ENCODE peak calls at places on chromosomes 7 and 10, in four cellular contexts. U is HCT116, Q is H1, M is K562. O is an unnamed sample.

GRCh38 chr10:94314913-94315545 is 47.7 kb downstream of the NOC3L start:
- DNase-seq in U (no peak), M (no peak), Q (no peak), O (peak)

GRCh38 chr10:101941871-101942270 is 98.3 kb upstream of the KCNIP2 start:
- DNase-seq in U (no peak), Q (no peak), M (no peak), O (no peak)

GRCh38 chr7:666454-667292 is 59.8 kb upstream of the DNAAF5 start:
- DNase-seq in M (no peak), U (no peak), Q (no peak), O (no peak)

GRCh38 chr7:77942431-77942830 is 143.9 kb downstream of the PHTF2 start:
- DNase-seq in U (no peak), Q (no peak), M (no peak), O (no peak)

GRCh38 chr10:224571-224970 is 89.3 kb downstream of the ZMYND11 start:
- DNase-seq in U (no peak), Q (no peak), M (no peak), O (no peak)

GRCh38 chr10:74593470-74593869 is 232.9 kb upstream of the KAT6B start:
- DNase-seq in M (no peak), Q (no peak), U (no peak), O (no peak)

GRCh38 chr10:4241724-4242345 is 456.8 kb upstream of the KLF6 start:
- DNase-seq in M (no peak), Q (no peak), U (no peak), O (no peak)

GRCh38 chr10:4353059-4353655 is 472.9 kb upstream of the AKR1E2 start:
- DNase-seq in U (no peak), M (no peak), Q (no peak), O (no peak)

GRCh38 chr10:113854757-113855626 is 531 bp downstream of the NHLRC2 start:
- DNase-seq in Q (no peak), U (peak), M (peak), O (peak)

GRCh38 chr10:69383485-69384089 is 33.1 kb downstream of the TACR2 start:
- DNase-seq in M (no peak), U (no peak), Q (no peak), O (peak)

GRCh38 chr7:155225095-155225494 is 72.6 kb upstream of the INSIG1 start:
- DNase-seq in Q (no peak), M (no peak), U (no peak), O (no peak)

GRCh38 chr7:82762880-82763279 is 319.3 kb upstream of the CACNA2D1 start:
- DNase-seq in M (no peak), Q (no peak), U (no peak), O (no peak)

GRCh38 chr7:123034106-123034505 is 38.6 kb upstream of the TAS2R16 start:
- DNase-seq in M (no peak), Q (no peak), U (no peak), O (no peak)

GRCh38 chr10:43854042-43854441 is 205.4 kb upstream of the ZNF32 start:
- DNase-seq in M (no peak), Q (no peak), U (peak), O (peak)

GRCh38 chr7:129531721-129532120 is 29.4 kb downstream of the SMKR1 start:
- DNase-seq in U (no peak), M (no peak), Q (no peak), O (no peak)

GRCh38 chr10:2119316-2119715 is 382.0 kb upstream of the ADARB2 start:
- DNase-seq in U (no peak), M (no peak), Q (no peak), O (no peak)

GRCh38 chr7:65962033-65962432 is 20.0 kb downstream of the GUSB start:
- DNase-seq in M (no peak), U (no peak), Q (no peak), O (no peak)

GRCh38 chr10:36393800-36394199 is 731.6 kb upstream of the ANKRD30A start:
- DNase-seq in U (no peak), Q (no peak), M (no peak), O (no peak)

GRCh38 chr7:4169505-4169904 is 512.6 kb upstream of the FOXK1 start:
- DNase-seq in Q (no peak), U (peak), M (no peak), O (no peak)

GRCh38 chr7:36951257-36951697 is 227.0 kb upstream of the AOAH start:
- DNase-seq in U (no peak), Q (no peak), M (no peak), O (no peak)

GRCh38 chr10:91798736-91799579 is 732 bp downstream of the TNKS2 start:
- DNase-seq in M (peak), U (peak), Q (no peak), O (peak)

GRCh38 chr10:3525832-3526449 is 259.1 kb downstream of the KLF6 start:
- DNase-seq in Q (no peak), M (peak), U (peak), O (peak)

GRCh38 chr10:90227259-90227658 is 525.9 kb downstream of the KIF20B start:
- DNase-seq in U (peak), Q (no peak), M (no peak), O (no peak)

GRCh38 chr7:73718905-73719805 is at the start of gene STX1A:
- DNase-seq in U (no peak), Q (no peak), M (peak), O (peak)

GRCh38 chr10:120578123-120578522 is 121.1 kb downstream of the PLPP4 start:
- DNase-seq in U (no peak), Q (no peak), M (no peak), O (no peak)

GRCh38 chr7:130732980-130733865 is 784 bp downstream of the KLF14 start:
- DNase-seq in U (peak), Q (no peak), M (peak), O (no peak)

GRCh38 chr7:130736298-130736900 is 2.4 kb upstream of the KLF14 start:
- DNase-seq in Q (no peak), U (no peak), M (no peak), O (no peak)

GRCh38 chr7:130735273-130735716 is 1.3 kb upstream of the KLF14 start:
- DNase-seq in M (no peak), Q (no peak), U (no peak), O (no peak)

GRCh38 chr7:130734525-130735272 is 692 bp upstream of the KLF14 start:
- DNase-seq in U (no peak), M (no peak), Q (no peak), O (no peak)

DNA sequence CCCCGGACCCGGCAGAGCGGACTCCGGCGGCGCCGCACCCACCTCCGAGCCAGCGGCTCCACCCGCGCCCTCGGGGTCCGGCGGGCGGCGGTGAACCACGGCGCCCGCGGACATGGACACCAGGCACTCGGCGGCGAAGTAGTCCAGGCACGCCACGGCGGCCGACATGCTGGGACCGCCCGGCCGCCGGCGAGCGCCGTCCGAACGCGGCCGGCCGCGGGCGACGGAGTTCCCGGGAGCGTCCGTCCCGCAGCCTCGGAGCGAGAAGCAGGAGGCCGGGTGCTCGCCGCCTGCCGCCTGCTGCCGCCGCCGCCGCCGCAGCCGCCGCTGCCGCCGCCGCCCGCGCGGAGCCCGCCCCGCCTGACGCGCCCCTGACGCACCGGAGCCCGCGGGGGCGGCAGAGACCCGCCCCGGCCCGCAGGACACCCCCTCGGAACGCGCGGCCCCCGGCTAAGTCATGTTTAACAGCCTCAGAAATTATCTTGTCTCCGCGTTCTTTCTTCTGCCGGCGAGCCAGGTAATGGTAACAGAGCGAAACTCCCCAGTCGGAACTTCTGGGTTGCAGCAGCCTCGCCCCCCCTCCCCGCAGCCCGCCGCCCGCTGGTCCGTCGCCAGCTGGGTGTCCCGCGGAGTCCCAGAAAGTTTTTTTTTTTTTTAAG is at the start of gene KLF14:
- DNase-seq in Q (no peak), M (peak), U (peak), O (no peak)
- TF ChIP-seq SRF in Q (no peak), M (no peak), U (no peak), O (no peak)

DNA sequence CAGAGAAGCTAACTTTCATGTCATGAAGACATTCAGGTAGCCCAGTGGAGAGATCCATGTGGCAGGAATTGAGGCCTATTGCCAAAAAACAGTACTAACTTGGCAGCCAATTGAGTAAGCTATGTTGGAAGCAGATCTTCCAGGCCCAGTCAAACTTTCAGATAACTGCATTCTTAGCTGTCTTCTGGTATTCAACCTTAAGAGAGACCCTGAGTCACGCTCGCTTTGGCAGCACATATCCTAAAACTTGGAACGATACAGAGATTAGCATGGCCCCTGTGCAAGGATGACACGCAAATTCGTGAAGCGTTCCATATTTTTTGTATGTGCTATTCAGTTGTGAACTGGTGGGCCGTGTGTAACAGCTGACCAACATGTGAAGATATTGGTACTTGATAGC is 17.6 kb upstream of the ZNF518A start:
- DNase-seq in U (no peak), M (no peak), Q (no peak), O (no peak)
- TF ChIP-seq FOSL1 in U (no peak), M (peak), Q (no peak), O (no peak)

DNA sequence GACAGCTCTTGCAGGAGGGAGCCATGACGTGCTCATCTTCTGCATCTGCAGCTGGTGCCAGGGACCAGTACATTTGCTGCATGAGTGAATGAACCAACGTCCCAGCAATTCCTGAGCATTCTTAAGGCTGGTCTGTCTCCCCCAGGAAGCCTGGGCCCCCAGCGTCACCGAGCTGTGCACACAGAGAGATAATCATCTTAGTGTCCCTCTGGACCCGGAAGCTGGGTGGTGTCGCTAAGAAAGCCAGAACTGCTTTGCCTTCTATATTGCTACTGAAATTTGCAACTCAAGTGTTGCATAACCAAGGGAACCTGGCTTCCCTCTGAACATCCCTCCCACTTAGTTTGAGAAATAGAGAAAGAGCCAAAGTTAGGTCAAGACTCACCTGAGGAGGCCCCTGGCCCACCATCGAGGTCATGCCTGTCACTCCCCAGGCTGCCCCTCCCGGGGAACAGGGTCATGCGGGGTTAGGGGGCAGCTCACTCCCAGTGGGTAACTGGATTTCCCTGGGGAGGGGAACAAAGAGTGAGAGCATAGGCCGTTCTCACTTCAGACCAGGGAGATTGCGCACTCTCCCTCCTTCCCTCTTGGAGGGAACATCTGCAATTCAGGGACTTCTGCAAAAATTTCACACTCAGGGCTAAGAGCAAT is 221.6 kb downstream of the ARHGAP12 start:
- DNase-seq in U (no peak), Q (no peak), M (no peak), O (no peak)
- TF ChIP-seq SRF in U (no peak), Q (no peak), M (no peak), O (no peak)

DNA sequence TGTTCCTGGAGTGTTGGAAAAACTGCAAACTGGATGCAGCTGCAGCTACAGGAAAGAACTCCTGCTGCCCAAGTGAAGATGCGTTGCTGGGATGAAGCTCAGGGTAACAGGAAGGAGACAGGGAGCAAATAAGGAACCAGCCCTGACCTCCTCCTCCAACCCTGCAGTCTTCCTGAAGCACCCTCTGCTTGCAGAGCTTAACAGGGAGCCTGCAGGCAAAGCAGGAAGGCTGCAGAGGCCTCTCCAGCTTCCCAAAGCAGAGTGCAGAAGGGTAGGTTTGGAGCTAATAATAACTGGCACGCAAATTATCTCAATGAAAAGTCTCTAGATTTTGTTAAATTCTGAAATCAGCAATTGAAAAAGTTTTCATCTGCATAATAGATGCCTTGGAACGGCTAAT is 92.5 kb downstream of the SORCS1 start:
- DNase-seq in Q (no peak), U (no peak), M (no peak), O (no peak)
- TF ChIP-seq FOSL1 in Q (no peak), U (no peak), M (no peak), O (no peak)

O was measured in HepG2.